ENCODE peak calls at places on chromosomes 2 and 18, in eight cellular contexts. One of them, this sample, is unnamed.

GRCh38 chr2:170974304-170974993 is 45.4 kb downstream of the GORASP2 start:
- DNase-seq in HCT116: no peak
- DNase-seq in hepatocyte: peak; percentile 27
- DNase-seq in GM23248: peak; percentile 52
- DNase-seq in PC-9: peak; percentile 44
- DNase-seq in GM23338: peak; percentile 71
- DNase-seq in PC-3: peak; percentile 13
- DNase-seq in OCI-LY7: no peak
- DNase-seq in this sample: no peak

GRCh38 chr18:36382151-36382550 is 84.6 kb downstream of the FHOD3 start:
- DNase-seq in HCT116: no peak
- DNase-seq in hepatocyte: no peak
- DNase-seq in GM23248: no peak
- DNase-seq in PC-9: no peak
- DNase-seq in GM23338: no peak
- DNase-seq in PC-3: no peak
- DNase-seq in OCI-LY7: no peak
- DNase-seq in this sample: no peak

GRCh38 chr2:236726701-236727450 is 157.3 kb downstream of the ACKR3 start:
- DNase-seq in HCT116: no peak
- DNase-seq in hepatocyte: no peak
- DNase-seq in GM23248: no peak
- DNase-seq in PC-9: no peak
- DNase-seq in GM23338: no peak
- DNase-seq in PC-3: no peak
- DNase-seq in OCI-LY7: no peak
- DNase-seq in this sample: no peak

GRCh38 chr2:68974251-68974650 is at the start of gene GKN1:
- DNase-seq in HCT116: no peak
- DNase-seq in hepatocyte: no peak
- DNase-seq in GM23248: peak; percentile 43
- DNase-seq in PC-9: no peak
- DNase-seq in GM23338: no peak
- DNase-seq in PC-3: no peak
- DNase-seq in OCI-LY7: no peak
- DNase-seq in this sample: no peak

GRCh38 chr2:135863231-135863630 is 13.0 kb downstream of the MCM6 start:
- DNase-seq in HCT116: no peak
- DNase-seq in hepatocyte: no peak
- DNase-seq in GM23248: peak; percentile 13
- DNase-seq in PC-9: no peak
- DNase-seq in GM23338: no peak
- DNase-seq in PC-3: no peak
- DNase-seq in OCI-LY7: no peak
- DNase-seq in this sample: no peak

GRCh38 chr2:21014364-21015280 is 29.3 kb downstream of the APOB start:
- DNase-seq in HCT116: no peak
- DNase-seq in hepatocyte: no peak
- DNase-seq in GM23248: no peak
- DNase-seq in PC-9: peak; percentile 21
- DNase-seq in GM23338: no peak
- DNase-seq in PC-3: no peak
- DNase-seq in OCI-LY7: no peak
- DNase-seq in this sample: no peak

GRCh38 chr18:43634994-43635393 is 357.7 kb upstream of the SYT4 start:
- DNase-seq in HCT116: no peak
- DNase-seq in hepatocyte: no peak
- DNase-seq in GM23248: no peak
- DNase-seq in PC-9: no peak
- DNase-seq in GM23338: no peak
- DNase-seq in PC-3: no peak
- DNase-seq in OCI-LY7: no peak
- DNase-seq in this sample: no peak

GRCh38 chr2:71466301-71467179 is 13.2 kb downstream of the DYSF start:
- DNase-seq in HCT116: no peak
- DNase-seq in hepatocyte: peak; percentile 25
- DNase-seq in GM23248: peak; percentile 50
- DNase-seq in PC-9: peak; percentile 33
- DNase-seq in GM23338: peak; percentile 64
- DNase-seq in PC-3: peak; percentile 64
- DNase-seq in OCI-LY7: no peak
- DNase-seq in this sample: no peak

GRCh38 chr2:127566576-127566975 is 31.1 kb downstream of the MYO7B start:
- DNase-seq in HCT116: no peak
- DNase-seq in hepatocyte: no peak
- DNase-seq in GM23248: no peak
- DNase-seq in PC-9: peak; percentile 26
- DNase-seq in GM23338: no peak
- DNase-seq in PC-3: no peak
- DNase-seq in OCI-LY7: no peak
- DNase-seq in this sample: no peak

GRCh38 chr2:209334188-209335017 is 89.4 kb upstream of the MAP2 start:
- DNase-seq in HCT116: peak; percentile 60
- DNase-seq in hepatocyte: peak; percentile 77
- DNase-seq in GM23248: peak; percentile 72
- DNase-seq in PC-9: peak; percentile 51
- DNase-seq in GM23338: peak; percentile 85
- DNase-seq in PC-3: peak; percentile 82
- DNase-seq in OCI-LY7: peak; percentile 45
- DNase-seq in this sample: peak; percentile 84

GRCh38 chr18:8003878-8004675 is 437.0 kb downstream of the PTPRM start:
- DNase-seq in HCT116: no peak
- DNase-seq in hepatocyte: no peak
- DNase-seq in GM23248: no peak
- DNase-seq in PC-9: no peak
- DNase-seq in GM23338: peak; percentile 35
- DNase-seq in PC-3: no peak
- DNase-seq in OCI-LY7: no peak
- DNase-seq in this sample: no peak

GRCh38 chr18:60413944-60414547 is 41.5 kb upstream of the MC4R start:
- DNase-seq in HCT116: peak; percentile 10
- DNase-seq in hepatocyte: peak; percentile 28
- DNase-seq in GM23248: peak; percentile 30
- DNase-seq in PC-9: no peak
- DNase-seq in GM23338: peak; percentile 70
- DNase-seq in PC-3: peak; percentile 53
- DNase-seq in OCI-LY7: peak; percentile 37
- DNase-seq in this sample: peak; percentile 54

GRCh38 chr2:171107803-171108202 is 52.9 kb downstream of the TLK1 start:
- DNase-seq in HCT116: no peak
- DNase-seq in hepatocyte: no peak
- DNase-seq in GM23248: no peak
- DNase-seq in PC-9: no peak
- DNase-seq in GM23338: no peak
- DNase-seq in PC-3: no peak
- DNase-seq in OCI-LY7: no peak
- DNase-seq in this sample: no peak

GRCh38 chr2:236892721-236893120 is 193.0 kb upstream of the COPS8 start:
- DNase-seq in HCT116: no peak
- DNase-seq in hepatocyte: no peak
- DNase-seq in GM23248: no peak
- DNase-seq in PC-9: no peak
- DNase-seq in GM23338: no peak
- DNase-seq in PC-3: no peak
- DNase-seq in OCI-LY7: no peak
- DNase-seq in this sample: no peak

GRCh38 chr18:41767960-41768359 is 187.1 kb upstream of the PIK3C3 start:
- DNase-seq in HCT116: no peak
- DNase-seq in hepatocyte: peak; percentile 60
- DNase-seq in GM23248: peak; percentile 51
- DNase-seq in PC-9: no peak
- DNase-seq in GM23338: peak; percentile 29
- DNase-seq in PC-3: peak; percentile 25
- DNase-seq in OCI-LY7: no peak
- DNase-seq in this sample: no peak

GRCh38 chr18:49685231-49685942 is 123.5 kb downstream of the LIPG start:
- DNase-seq in HCT116: no peak
- DNase-seq in hepatocyte: no peak
- DNase-seq in GM23248: no peak
- DNase-seq in PC-9: peak; percentile 83
- DNase-seq in GM23338: no peak
- DNase-seq in PC-3: peak; percentile 16
- DNase-seq in OCI-LY7: no peak
- DNase-seq in this sample: no peak

GRCh38 chr2:222825031-222825430 is 35.8 kb upstream of the ACSL3 start:
- DNase-seq in HCT116: no peak
- DNase-seq in hepatocyte: no peak
- DNase-seq in GM23248: no peak
- DNase-seq in PC-9: no peak
- DNase-seq in GM23338: no peak
- DNase-seq in PC-3: no peak
- DNase-seq in OCI-LY7: no peak
- DNase-seq in this sample: no peak

GRCh38 chr2:18599509-18600254 is 10.3 kb upstream of the NT5C1B start:
- DNase-seq in HCT116: no peak
- DNase-seq in hepatocyte: no peak
- DNase-seq in GM23248: peak; percentile 87
- DNase-seq in PC-9: no peak
- DNase-seq in GM23338: no peak
- DNase-seq in PC-3: no peak
- DNase-seq in OCI-LY7: peak; percentile 2
- DNase-seq in this sample: no peak

GRCh38 chr2:128727914-128728313 is 409.2 kb upstream of the HS6ST1 start:
- DNase-seq in HCT116: no peak
- DNase-seq in hepatocyte: no peak
- DNase-seq in GM23248: peak; percentile 95
- DNase-seq in PC-9: peak; percentile 74
- DNase-seq in GM23338: no peak
- DNase-seq in PC-3: peak; percentile 53
- DNase-seq in OCI-LY7: no peak
- DNase-seq in this sample: no peak

GRCh38 chr2:10412380-10412779 is 35.7 kb downstream of the ODC1 start:
- DNase-seq in HCT116: no peak
- DNase-seq in hepatocyte: no peak
- DNase-seq in GM23248: peak; percentile 63
- DNase-seq in PC-9: peak; percentile 58
- DNase-seq in GM23338: peak; percentile 70
- DNase-seq in PC-3: peak; percentile 62
- DNase-seq in OCI-LY7: peak; percentile 87
- DNase-seq in this sample: peak; percentile 87

GRCh38 chr2:98294711-98295110 is 51.5 kb upstream of the CNGA3 start:
- DNase-seq in HCT116: no peak
- DNase-seq in hepatocyte: no peak
- DNase-seq in GM23248: no peak
- DNase-seq in PC-9: no peak
- DNase-seq in GM23338: no peak
- DNase-seq in PC-3: no peak
- DNase-seq in OCI-LY7: no peak
- DNase-seq in this sample: no peak
- H3K27ac ChIP-seq in HCT116: no peak overlapping the region
- H3K27ac ChIP-seq in hepatocyte: no peak overlapping the region
- H3K27ac ChIP-seq in GM23248: no peak overlapping the region
- H3K27ac ChIP-seq in PC-9: no peak overlapping the region
- H3K27ac ChIP-seq in GM23338: no peak overlapping the region
- H3K27ac ChIP-seq in PC-3: no peak overlapping the region
- H3K27ac ChIP-seq in OCI-LY7: no peak overlapping the region
- H3K27ac ChIP-seq in this sample: no peak overlapping the region

GRCh38 chr2:11598228-11598731 is 64.4 kb downstream of the GREB1 start:
- DNase-seq in HCT116: no peak
- DNase-seq in hepatocyte: no peak
- DNase-seq in GM23248: no peak
- DNase-seq in PC-9: peak; percentile 48
- DNase-seq in GM23338: no peak
- DNase-seq in PC-3: peak; percentile 64
- DNase-seq in OCI-LY7: no peak
- DNase-seq in this sample: no peak
- H3K9me2 ChIP-seq in HCT116: no peaks in the 10 kb centered on the region
- H3K9me2 ChIP-seq in hepatocyte: no peaks in the 10 kb centered on the region
- H3K9me2 ChIP-seq in GM23248: no peaks in the 10 kb centered on the region
- H3K9me2 ChIP-seq in PC-9: no peaks in the 10 kb centered on the region
- H3K9me2 ChIP-seq in GM23338: no peaks in the 10 kb centered on the region
- H3K9me2 ChIP-seq in PC-3: no peaks in the 10 kb centered on the region
- H3K9me2 ChIP-seq in OCI-LY7: no peaks in the 10 kb centered on the region
- H3K9me2 ChIP-seq in this sample: no peaks in the 10 kb centered on the region

GRCh38 chr2:165891345-165891744 is 62.2 kb downstream of the TTC21B start:
- DNase-seq in HCT116: no peak
- DNase-seq in hepatocyte: no peak
- DNase-seq in GM23248: no peak
- DNase-seq in PC-9: no peak
- DNase-seq in GM23338: no peak
- DNase-seq in PC-3: no peak
- DNase-seq in OCI-LY7: no peak
- DNase-seq in this sample: no peak

GRCh38 chr2:165891943-165892342 is 61.6 kb downstream of the TTC21B start:
- DNase-seq in HCT116: no peak
- DNase-seq in hepatocyte: no peak
- DNase-seq in GM23248: no peak
- DNase-seq in PC-9: no peak
- DNase-seq in GM23338: no peak
- DNase-seq in PC-3: no peak
- DNase-seq in OCI-LY7: no peak
- DNase-seq in this sample: no peak

GRCh38 chr2:165892541-165892940 is 61.0 kb downstream of the TTC21B start:
- DNase-seq in HCT116: no peak
- DNase-seq in hepatocyte: no peak
- DNase-seq in GM23248: no peak
- DNase-seq in PC-9: no peak
- DNase-seq in GM23338: no peak
- DNase-seq in PC-3: no peak
- DNase-seq in OCI-LY7: no peak
- DNase-seq in this sample: no peak

GRCh38 chr2:165889158-165889557 is 64.4 kb downstream of the TTC21B start:
- DNase-seq in HCT116: no peak
- DNase-seq in hepatocyte: no peak
- DNase-seq in GM23248: no peak
- DNase-seq in PC-9: no peak
- DNase-seq in GM23338: no peak
- DNase-seq in PC-3: no peak
- DNase-seq in OCI-LY7: no peak
- DNase-seq in this sample: no peak

DNA sequence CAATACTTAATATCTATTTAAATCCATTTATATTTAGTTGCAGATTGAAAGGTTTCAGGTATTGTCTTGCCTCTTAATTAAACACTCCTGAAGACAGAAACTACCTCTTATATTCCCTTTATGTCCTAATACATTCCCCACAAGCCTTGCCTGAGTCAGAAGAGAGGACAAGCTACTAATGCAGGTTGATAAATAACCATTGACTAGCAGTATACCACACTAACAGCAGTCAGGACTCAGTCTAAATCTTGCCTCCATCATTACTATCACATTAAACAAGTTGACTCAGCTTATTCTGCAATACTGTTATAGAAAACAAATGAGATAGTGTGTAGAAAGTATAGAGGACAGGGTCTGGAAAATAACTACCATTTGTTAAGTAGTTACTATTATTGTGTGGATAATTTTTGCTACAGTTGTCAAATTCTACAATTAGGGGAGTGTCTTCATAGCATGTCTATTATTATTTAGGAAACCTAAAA is 63.8 kb downstream of the TTC21B start:
- DNase-seq in HCT116: no peak
- DNase-seq in hepatocyte: no peak
- DNase-seq in GM23248: no peak
- DNase-seq in PC-9: no peak
- DNase-seq in GM23338: no peak
- DNase-seq in PC-3: no peak
- DNase-seq in OCI-LY7: no peak
- DNase-seq in this sample: no peak
- H3K27ac ChIP-seq in HCT116: no peak overlapping the region
- H3K27ac ChIP-seq in hepatocyte: no peak overlapping the region
- H3K27ac ChIP-seq in GM23248: no peak overlapping the region
- H3K27ac ChIP-seq in PC-9: no peak overlapping the region
- H3K27ac ChIP-seq in GM23338: no peak overlapping the region
- H3K27ac ChIP-seq in PC-3: no peak overlapping the region
- H3K27ac ChIP-seq in OCI-LY7: no peak overlapping the region
- H3K27ac ChIP-seq in this sample: no peak overlapping the region

GRCh38 chr18:77766421-77766820 is 516.8 kb downstream of the GALR1 start:
- DNase-seq in HCT116: no peak
- DNase-seq in hepatocyte: no peak
- DNase-seq in GM23248: no peak
- DNase-seq in PC-9: no peak
- DNase-seq in GM23338: no peak
- DNase-seq in PC-3: no peak
- DNase-seq in OCI-LY7: no peak
- DNase-seq in this sample: no peak
- H3K9me2 ChIP-seq in HCT116: no peaks in the 10 kb centered on the region
- H3K9me2 ChIP-seq in hepatocyte: no peaks in the 10 kb centered on the region
- H3K9me2 ChIP-seq in GM23248: no peaks in the 10 kb centered on the region
- H3K9me2 ChIP-seq in PC-9: no peaks in the 10 kb centered on the region
- H3K9me2 ChIP-seq in GM23338: no peaks in the 10 kb centered on the region
- H3K9me2 ChIP-seq in PC-3: no peaks in the 10 kb centered on the region
- H3K9me2 ChIP-seq in OCI-LY7: no peaks in the 10 kb centered on the region
- H3K9me2 ChIP-seq in this sample: no peaks in the 10 kb centered on the region